ENCODE peak calls at places on chromosomes 3 and 15, in four cellular contexts. D is GM23338, Y is breast epithelium, M is K562. G is an unnamed sample.

GRCh38 chr3:32456429-32457130 is 46.1 kb downstream of the CMTM6 start:
- DNase-seq in D (no peak), Y (no peak), M (no peak), G (no peak)

GRCh38 chr3:2099779-2100191 is 1.1 kb downstream of the CNTN4 start:
- DNase-seq in D (peak), Y (no peak), M (no peak), G (no peak)

GRCh38 chr15:60937278-60937677 is 291.8 kb downstream of the RORA start:
- DNase-seq in D (no peak), Y (no peak), M (no peak), G (no peak)

GRCh38 chr15:95872366-95872771 is 458.1 kb upstream of the NR2F2 start:
- DNase-seq in D (no peak), Y (no peak), M (no peak), G (no peak)

GRCh38 chr3:126721246-126721645 is 17.2 kb downstream of the CHCHD6 start:
- DNase-seq in D (no peak), Y (no peak), M (no peak), G (no peak)

GRCh38 chr3:188509316-188509715 is 355.4 kb downstream of the LPP start:
- DNase-seq in D (no peak), Y (no peak), M (no peak), G (no peak)

GRCh38 chr15:51621917-51622268 is 678 bp downstream of the DMXL2 start:
- DNase-seq in D (peak), Y (no peak), M (peak), G (peak)

GRCh38 chr3:197151562-197151961 is 121.9 kb upstream of the MELTF start:
- DNase-seq in D (no peak), Y (no peak), M (no peak), G (no peak)

GRCh38 chr15:46897266-46897665 is 820.0 kb upstream of the SEMA6D start:
- DNase-seq in D (no peak), Y (no peak), M (no peak), G (no peak)

GRCh38 chr3:155435821-155436220 is 142.3 kb upstream of the STRIT1 start:
- DNase-seq in D (no peak), Y (no peak), M (no peak), G (no peak)

GRCh38 chr3:71066849-71067261 is 516.7 kb downstream of the FOXP1 start:
- DNase-seq in D (no peak), Y (no peak), M (no peak), G (no peak)

GRCh38 chr3:112646623-112647022 is 5.7 kb upstream of the CCDC80 start:
- DNase-seq in D (peak), Y (no peak), M (no peak), G (no peak)

GRCh38 chr3:131591394-131591990 is 88.7 kb upstream of the MRPL3 start:
- DNase-seq in D (no peak), Y (no peak), M (no peak), G (no peak)

GRCh38 chr15:45083223-45083622 is 30.7 kb downstream of the DUOX2 start:
- DNase-seq in D (no peak), Y (no peak), M (no peak), G (no peak)

GRCh38 chr3:187072102-187072501 is 67.2 kb downstream of the RPL39L start:
- DNase-seq in D (no peak), Y (no peak), M (no peak), G (no peak)

GRCh38 chr3:13301295-13301987 is 118.7 kb downstream of the NUP210 start:
- DNase-seq in D (peak), Y (no peak), M (no peak), G (no peak)

GRCh38 chr15:66708389-66708788 is 6.4 kb downstream of the SMAD6 start:
- DNase-seq in D (no peak), Y (no peak), M (no peak), G (no peak)

GRCh38 chr15:41607033-41607432 is 48.0 kb downstream of the TYRO3 start:
- DNase-seq in D (no peak), Y (no peak), M (no peak), G (no peak)

GRCh38 chr3:127153506-127153815 is 39.5 kb upstream of the PRR23E start:
- DNase-seq in D (no peak), Y (no peak), M (no peak), G (no peak)

GRCh38 chr15:68586274-68586961 is 7.6 kb downstream of the CORO2B start:
- DNase-seq in D (no peak), Y (no peak), M (no peak), G (no peak)

GRCh38 chr15:29838352-29839010 is 16.2 kb upstream of the TJP1 start:
- DNase-seq in D (no peak), Y (no peak), M (no peak), G (no peak)

GRCh38 chr15:47412802-47413201 is 304.5 kb upstream of the SEMA6D start:
- DNase-seq in D (no peak), Y (no peak), M (no peak), G (no peak)

GRCh38 chr3:42519568-42519962 is 17.1 kb downstream of the VIPR1 start:
- DNase-seq in D (no peak), Y (no peak), M (no peak), G (no peak)

GRCh38 chr3:195097331-195098255 is 173.4 kb downstream of the XXYLT1 start:
- DNase-seq in D (no peak), Y (no peak), M (no peak), G (no peak)

GRCh38 chr15:89335289-89336041 is 841 bp upstream of the POLG start:
- DNase-seq in D (peak), Y (no peak), M (peak), G (peak)

GRCh38 chr15:78565951-78566774 is 843 bp downstream of the CHRNA5 start:
- DNase-seq in D (peak), Y (no peak), M (peak), G (no peak)

GRCh38 chr3:24263069-24263668 is 231.5 kb downstream of the THRB start:
- DNase-seq in D (no peak), Y (no peak), M (no peak), G (no peak)

GRCh38 chr3:130433306-130433705 is 83.7 kb upstream of the COL6A6 start:
- DNase-seq in D (no peak), Y (no peak), M (no peak), G (no peak)
- TF ChIP-seq POLR2AphosphoS5 in D (no peak), Y (no peak), M (no peak), G (no peak)

GRCh38 chr15:39837454-39837853 is 54.8 kb upstream of the FSIP1 start:
- DNase-seq in D (no peak), Y (no peak), M (no peak), G (no peak)

GRCh38 chr15:39835550-39835949 is 52.9 kb upstream of the FSIP1 start:
- DNase-seq in D (peak), Y (no peak), M (no peak), G (no peak)

GRCh38 chr15:39834256-39834655 is 51.6 kb upstream of the FSIP1 start:
- DNase-seq in D (no peak), Y (no peak), M (no peak), G (no peak)

GRCh38 chr15:39830166-39830565 is 47.5 kb upstream of the FSIP1 start:
- DNase-seq in D (no peak), Y (no peak), M (no peak), G (no peak)

GRCh38 chr15:39833515-39833981 is 50.9 kb upstream of the FSIP1 start:
- DNase-seq in D (no peak), Y (no peak), M (no peak), G (no peak)
- TF ChIP-seq POLR2AphosphoS5 in D (no peak), Y (no peak), M (no peak), G (no peak)

GRCh38 chr3:97841956-97842355 is 20.1 kb downstream of the CRYBG3 start:
- DNase-seq in D (no peak), Y (no peak), M (no peak), G (no peak)
- TF ChIP-seq POLR2AphosphoS5 in D (no peak), Y (no peak), M (no peak), G (no peak)

GRCh38 chr15:80743189-80743833 is 35.9 kb upstream of the CEMIP start:
- DNase-seq in D (no peak), Y (peak), M (no peak), G (no peak)
- TF ChIP-seq POLR2AphosphoS5 in D (no peak), Y (no peak), M (no peak), G (no peak)

GRCh38 chr15:85587707-85588441 is 206.9 kb downstream of the KLHL25 start:
- DNase-seq in D (no peak), Y (no peak), M (no peak), G (no peak)

GRCh38 chr15:85591622-85592021 is 203.1 kb downstream of the KLHL25 start:
- DNase-seq in D (no peak), Y (no peak), M (no peak), G (no peak)

GRCh38 chr15:85588657-85589056 is 206.1 kb downstream of the KLHL25 start:
- DNase-seq in D (no peak), Y (no peak), M (no peak), G (no peak)

GRCh38 chr15:85592148-85592547 is 202.6 kb downstream of the KLHL25 start:
- DNase-seq in D (peak), Y (no peak), M (no peak), G (no peak)

GRCh38 chr15:85589873-85590272 is 204.9 kb downstream of the KLHL25 start:
- DNase-seq in D (no peak), Y (no peak), M (no peak), G (no peak)
- TF ChIP-seq POLR2AphosphoS5 in D (no peak), Y (no peak), M (no peak), G (no peak)

GRCh38 chr3:123884258-123884831 is at the start of gene MYLK:
- DNase-seq in D (peak), Y (peak), M (peak), G (peak)
- TF ChIP-seq POLR2AphosphoS5 in D (peak), Y (peak), M (no peak), G (no peak)

GRCh38 chr3:9388142-9388541 is 9.3 kb upstream of the SETD5 start:
- DNase-seq in D (no peak), Y (no peak), M (no peak), G (no peak)

GRCh38 chr3:9386501-9387321 is 10.7 kb upstream of the SETD5 start:
- DNase-seq in D (no peak), Y (no peak), M (no peak), G (no peak)

GRCh38 chr3:9387322-9387655 is 10.1 kb upstream of the SETD5 start:
- DNase-seq in D (no peak), Y (no peak), M (no peak), G (no peak)

GRCh38 chr3:9390265-9390888 is 7.0 kb upstream of the SETD5 start:
- DNase-seq in D (no peak), Y (no peak), M (no peak), G (no peak)

DNA sequence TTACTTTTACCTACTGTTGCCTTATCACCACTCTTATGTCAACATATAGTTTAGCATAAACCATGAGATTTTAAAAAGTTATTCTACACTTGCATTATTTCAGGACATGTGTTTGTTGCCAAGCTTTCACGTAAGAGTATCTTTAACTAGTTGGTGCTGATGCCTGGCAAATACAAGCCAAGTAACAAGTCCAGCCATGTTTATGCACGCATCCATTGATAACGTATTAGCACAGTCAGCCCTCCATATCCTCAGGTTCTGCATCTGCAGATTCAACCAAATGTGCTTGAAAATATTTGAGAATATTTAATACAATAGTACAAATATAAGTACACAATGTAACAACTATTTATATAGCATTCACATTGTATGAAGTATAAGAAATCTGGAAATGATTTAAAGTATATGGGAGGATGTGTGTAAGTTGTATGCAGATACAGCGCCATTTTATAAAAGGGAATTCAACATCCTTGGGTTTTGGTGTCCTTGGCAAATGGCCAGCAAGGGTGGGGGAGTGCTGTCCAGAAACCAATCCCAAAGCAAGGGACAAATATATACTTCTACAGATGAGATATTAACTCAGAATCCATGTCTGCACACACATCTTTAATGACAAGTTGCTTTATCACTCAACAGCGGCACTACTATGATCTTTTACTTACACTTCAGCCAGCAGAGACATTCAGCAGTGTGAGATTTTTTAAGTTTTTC is 8.7 kb upstream of the SETD5 start:
- DNase-seq in D (no peak), Y (no peak), M (no peak), G (no peak)
- TF ChIP-seq POLR2AphosphoS5 in D (no peak), Y (no peak), M (peak), G (peak)

GRCh38 chr15:64690578-64691296 is 84.7 kb downstream of the RBPMS2 start:
- DNase-seq in D (no peak), Y (peak), M (no peak), G (no peak)
- TF ChIP-seq POLR2AphosphoS5 in D (no peak), Y (no peak), M (no peak), G (no peak)

GRCh38 chr3:184565421-184566211 is 4.0 kb downstream of the EPHB3 start:
- DNase-seq in D (no peak), Y (peak), M (no peak), G (no peak)
- TF ChIP-seq POLR2AphosphoS5 in D (no peak), Y (peak), M (no peak), G (no peak)